ENCODE peak calls at places on chromosomes 6 and 20, in eight cellular contexts. One of them, this sample, is unnamed.

GRCh38 chr6:109383438-109383940 is 1.2 kb upstream of the CD164 start:
- DNase-seq in psoas muscle: no peak
- DNase-seq in astrocyte: no peak
- DNase-seq in foreskin fibroblast: no peak
- DNase-seq in fibroblast of the aortic adventitia: no peak
- DNase-seq in B cell: no peak
- DNase-seq in tibial artery: no peak
- DNase-seq in ascending aorta: no peak
- DNase-seq in this sample: no peak

GRCh38 chr6:6865601-6866000 is 242.2 kb upstream of the RREB1 start:
- DNase-seq in tibial artery: no peak
- DNase-seq in B cell: no peak
- DNase-seq in foreskin fibroblast: no peak
- DNase-seq in psoas muscle: no peak
- DNase-seq in ascending aorta: no peak
- DNase-seq in fibroblast of the aortic adventitia: no peak
- DNase-seq in astrocyte: no peak
- DNase-seq in this sample: no peak

GRCh38 chr6:109055771-109056235 is 38.8 kb downstream of the SESN1 start:
- DNase-seq in psoas muscle: no peak
- DNase-seq in fibroblast of the aortic adventitia: peak
- DNase-seq in tibial artery: no peak
- DNase-seq in ascending aorta: no peak
- DNase-seq in B cell: no peak
- DNase-seq in foreskin fibroblast: peak
- DNase-seq in astrocyte: no peak
- DNase-seq in this sample: no peak

GRCh38 chr6:72260489-72260888 is 361.4 kb upstream of the KCNQ5 start:
- DNase-seq in astrocyte: peak
- DNase-seq in fibroblast of the aortic adventitia: peak
- DNase-seq in foreskin fibroblast: peak
- DNase-seq in tibial artery: no peak
- DNase-seq in B cell: no peak
- DNase-seq in ascending aorta: no peak
- DNase-seq in psoas muscle: no peak
- DNase-seq in this sample: no peak

GRCh38 chr6:130885392-130886192 is 58.4 kb downstream of the SMLR1 start:
- DNase-seq in fibroblast of the aortic adventitia: peak
- DNase-seq in tibial artery: peak
- DNase-seq in ascending aorta: no peak
- DNase-seq in B cell: peak
- DNase-seq in psoas muscle: no peak
- DNase-seq in astrocyte: peak
- DNase-seq in foreskin fibroblast: peak
- DNase-seq in this sample: no peak

GRCh38 chr6:22322103-22322882 is 25.5 kb upstream of the PRL start:
- DNase-seq in foreskin fibroblast: peak
- DNase-seq in tibial artery: no peak
- DNase-seq in astrocyte: no peak
- DNase-seq in ascending aorta: no peak
- DNase-seq in psoas muscle: no peak
- DNase-seq in fibroblast of the aortic adventitia: no peak
- DNase-seq in B cell: no peak
- DNase-seq in this sample: no peak

GRCh38 chr6:100440935-100441334 is 23.8 kb downstream of the SIM1 start:
- DNase-seq in psoas muscle: no peak
- DNase-seq in ascending aorta: no peak
- DNase-seq in fibroblast of the aortic adventitia: no peak
- DNase-seq in tibial artery: no peak
- DNase-seq in B cell: no peak
- DNase-seq in foreskin fibroblast: peak
- DNase-seq in astrocyte: no peak
- DNase-seq in this sample: no peak

GRCh38 chr6:111980979-111981378 is 72.9 kb upstream of the CCN6 start:
- DNase-seq in foreskin fibroblast: peak
- DNase-seq in psoas muscle: peak
- DNase-seq in ascending aorta: no peak
- DNase-seq in fibroblast of the aortic adventitia: no peak
- DNase-seq in B cell: no peak
- DNase-seq in tibial artery: peak
- DNase-seq in astrocyte: no peak
- DNase-seq in this sample: no peak

GRCh38 chr6:168029459-168030217 is 32.2 kb downstream of the KIF25 start:
- DNase-seq in B cell: no peak
- DNase-seq in tibial artery: no peak
- DNase-seq in ascending aorta: no peak
- DNase-seq in astrocyte: no peak
- DNase-seq in foreskin fibroblast: no peak
- DNase-seq in psoas muscle: no peak
- DNase-seq in fibroblast of the aortic adventitia: no peak
- DNase-seq in this sample: no peak

GRCh38 chr6:26156850-26157149 is 69.6 kb downstream of the HFE start:
- DNase-seq in foreskin fibroblast: no peak
- DNase-seq in astrocyte: peak
- DNase-seq in psoas muscle: no peak
- DNase-seq in B cell: no peak
- DNase-seq in ascending aorta: no peak
- DNase-seq in tibial artery: no peak
- DNase-seq in fibroblast of the aortic adventitia: peak
- DNase-seq in this sample: no peak

GRCh38 chr6:146149770-146150169 is 120.9 kb downstream of the GRM1 start:
- DNase-seq in ascending aorta: no peak
- DNase-seq in fibroblast of the aortic adventitia: no peak
- DNase-seq in B cell: no peak
- DNase-seq in tibial artery: no peak
- DNase-seq in astrocyte: no peak
- DNase-seq in foreskin fibroblast: no peak
- DNase-seq in psoas muscle: no peak
- DNase-seq in this sample: no peak

GRCh38 chr6:10276106-10276505 is 138.8 kb downstream of the TFAP2A start:
- DNase-seq in ascending aorta: no peak
- DNase-seq in B cell: no peak
- DNase-seq in tibial artery: no peak
- DNase-seq in astrocyte: peak
- DNase-seq in fibroblast of the aortic adventitia: peak
- DNase-seq in psoas muscle: no peak
- DNase-seq in foreskin fibroblast: peak
- DNase-seq in this sample: no peak

GRCh38 chr6:85464260-85464644 is 14.4 kb downstream of the NT5E start:
- DNase-seq in B cell: no peak
- DNase-seq in psoas muscle: no peak
- DNase-seq in foreskin fibroblast: peak
- DNase-seq in astrocyte: peak
- DNase-seq in tibial artery: peak
- DNase-seq in ascending aorta: no peak
- DNase-seq in fibroblast of the aortic adventitia: peak
- DNase-seq in this sample: no peak

GRCh38 chr20:58630063-58630462 is 21.0 kb upstream of the STX16 start:
- DNase-seq in tibial artery: no peak
- DNase-seq in ascending aorta: no peak
- DNase-seq in astrocyte: peak
- DNase-seq in B cell: no peak
- DNase-seq in foreskin fibroblast: peak
- DNase-seq in psoas muscle: peak
- DNase-seq in fibroblast of the aortic adventitia: peak
- DNase-seq in this sample: no peak

GRCh38 chr6:39289490-39289889 is 24.7 kb downstream of the KCNK17 start:
- DNase-seq in B cell: no peak
- DNase-seq in astrocyte: no peak
- DNase-seq in foreskin fibroblast: no peak
- DNase-seq in ascending aorta: no peak
- DNase-seq in tibial artery: no peak
- DNase-seq in psoas muscle: no peak
- DNase-seq in fibroblast of the aortic adventitia: no peak
- DNase-seq in this sample: no peak

GRCh38 chr20:39935921-39936320 is 753.1 kb downstream of the MAFB start:
- DNase-seq in tibial artery: no peak
- DNase-seq in psoas muscle: no peak
- DNase-seq in B cell: no peak
- DNase-seq in fibroblast of the aortic adventitia: no peak
- DNase-seq in ascending aorta: no peak
- DNase-seq in foreskin fibroblast: peak
- DNase-seq in astrocyte: no peak
- DNase-seq in this sample: no peak

GRCh38 chr6:11213305-11214106 is 19.0 kb downstream of the NEDD9 start:
- DNase-seq in foreskin fibroblast: peak
- DNase-seq in psoas muscle: no peak
- DNase-seq in astrocyte: no peak
- DNase-seq in tibial artery: no peak
- DNase-seq in ascending aorta: no peak
- DNase-seq in B cell: no peak
- DNase-seq in fibroblast of the aortic adventitia: peak
- DNase-seq in this sample: no peak

GRCh38 chr6:39003072-39003471 is 45.5 kb upstream of the GLP1R start:
- DNase-seq in psoas muscle: no peak
- DNase-seq in B cell: no peak
- DNase-seq in foreskin fibroblast: no peak
- DNase-seq in tibial artery: no peak
- DNase-seq in ascending aorta: no peak
- DNase-seq in astrocyte: no peak
- DNase-seq in fibroblast of the aortic adventitia: no peak
- DNase-seq in this sample: no peak

GRCh38 chr6:105036371-105036770 is 79.5 kb downstream of the LIN28B start:
- DNase-seq in tibial artery: no peak
- DNase-seq in B cell: no peak
- DNase-seq in ascending aorta: no peak
- DNase-seq in astrocyte: no peak
- DNase-seq in psoas muscle: no peak
- DNase-seq in foreskin fibroblast: no peak
- DNase-seq in fibroblast of the aortic adventitia: no peak
- DNase-seq in this sample: no peak

GRCh38 chr20:58699246-58700107 is 6.9 kb downstream of the NPEPL1 start:
- DNase-seq in B cell: no peak
- DNase-seq in astrocyte: no peak
- DNase-seq in fibroblast of the aortic adventitia: peak
- DNase-seq in ascending aorta: no peak
- DNase-seq in tibial artery: peak
- DNase-seq in foreskin fibroblast: no peak
- DNase-seq in psoas muscle: no peak
- DNase-seq in this sample: peak

GRCh38 chr6:42938428-42938796 is 9.1 kb downstream of the CNPY3 start:
- DNase-seq in astrocyte: no peak
- DNase-seq in tibial artery: no peak
- DNase-seq in foreskin fibroblast: no peak
- DNase-seq in fibroblast of the aortic adventitia: no peak
- DNase-seq in psoas muscle: no peak
- DNase-seq in ascending aorta: no peak
- DNase-seq in B cell: no peak
- DNase-seq in this sample: no peak

GRCh38 chr20:62367483-62368302 is 581 bp upstream of the LAMA5 start:
- DNase-seq in astrocyte: no peak
- DNase-seq in psoas muscle: peak
- DNase-seq in foreskin fibroblast: peak
- DNase-seq in fibroblast of the aortic adventitia: no peak
- DNase-seq in B cell: peak
- DNase-seq in ascending aorta: no peak
- DNase-seq in tibial artery: no peak
- DNase-seq in this sample: no peak

GRCh38 chr6:1386310-1386709 is 3.1 kb upstream of the FOXF2 start:
- DNase-seq in B cell: no peak
- DNase-seq in ascending aorta: no peak
- DNase-seq in psoas muscle: no peak
- DNase-seq in tibial artery: no peak
- DNase-seq in astrocyte: no peak
- DNase-seq in fibroblast of the aortic adventitia: no peak
- DNase-seq in foreskin fibroblast: peak
- DNase-seq in this sample: no peak

DNA sequence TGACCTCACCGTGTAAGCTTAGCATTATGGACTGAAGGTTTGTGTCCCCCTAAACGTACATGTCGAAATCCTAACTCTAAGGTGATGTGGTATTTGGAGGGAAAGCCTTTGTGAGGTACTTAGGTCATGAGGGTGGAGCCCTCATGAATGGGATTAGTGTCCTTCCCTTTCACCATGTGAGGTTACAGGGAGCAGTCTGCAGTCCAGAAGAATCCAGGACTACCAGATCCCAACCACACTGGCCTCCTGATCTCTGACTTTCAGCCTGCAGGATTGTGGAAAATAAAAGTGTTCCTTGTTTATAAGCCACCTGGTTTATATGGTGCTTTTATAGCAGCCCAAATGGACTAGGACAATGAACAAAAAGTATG is 73.4 kb downstream of the ZBTB2 start:
- DNase-seq in astrocyte: no peak
- DNase-seq in psoas muscle: no peak
- DNase-seq in tibial artery: no peak
- DNase-seq in ascending aorta: no peak
- DNase-seq in B cell: no peak
- DNase-seq in fibroblast of the aortic adventitia: no peak
- DNase-seq in foreskin fibroblast: no peak
- DNase-seq in this sample: no peak
- TF ChIP-seq CTCF in astrocyte: no peak
- TF ChIP-seq CTCF in psoas muscle: no peak
- TF ChIP-seq CTCF in tibial artery: no peak
- TF ChIP-seq CTCF in ascending aorta: no peak
- TF ChIP-seq CTCF in B cell: no peak
- TF ChIP-seq CTCF in fibroblast of the aortic adventitia: no peak
- TF ChIP-seq CTCF in foreskin fibroblast: no peak
- TF ChIP-seq CTCF in this sample: no peak

GRCh38 chr6:128882991-128883571 is at the start of gene LAMA2:
- DNase-seq in fibroblast of the aortic adventitia: peak
- DNase-seq in psoas muscle: peak
- DNase-seq in astrocyte: peak
- DNase-seq in foreskin fibroblast: peak
- DNase-seq in ascending aorta: no peak
- DNase-seq in B cell: no peak
- DNase-seq in tibial artery: peak
- DNase-seq in this sample: no peak
- TF ChIP-seq CTCF in fibroblast of the aortic adventitia: peak
- TF ChIP-seq CTCF in psoas muscle: peak
- TF ChIP-seq CTCF in astrocyte: no peak
- TF ChIP-seq CTCF in foreskin fibroblast: peak
- TF ChIP-seq CTCF in ascending aorta: no peak
- TF ChIP-seq CTCF in B cell: no peak
- TF ChIP-seq CTCF in tibial artery: peak
- TF ChIP-seq CTCF in this sample: no peak

DNA sequence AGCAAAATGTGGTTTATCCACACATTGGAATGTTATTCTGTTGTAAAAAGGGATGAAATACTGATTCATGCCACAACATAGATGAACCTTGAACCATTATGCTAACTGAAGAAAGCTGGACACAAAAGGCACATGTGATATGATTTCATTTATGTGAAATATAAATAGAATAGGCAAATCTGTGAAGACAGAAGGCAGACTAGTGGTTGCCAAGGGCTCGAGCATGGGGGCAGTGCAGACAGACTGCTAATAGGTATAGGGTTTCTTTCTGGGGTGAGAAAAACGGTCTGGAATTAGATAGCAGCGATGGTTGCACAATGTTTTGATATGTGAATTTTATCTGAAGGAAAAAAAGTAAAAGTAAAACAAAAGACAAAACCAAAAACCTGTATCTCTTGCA is 54.6 kb upstream of the FNDC1 start:
- DNase-seq in fibroblast of the aortic adventitia: no peak
- DNase-seq in ascending aorta: no peak
- DNase-seq in B cell: no peak
- DNase-seq in psoas muscle: no peak
- DNase-seq in astrocyte: no peak
- DNase-seq in tibial artery: no peak
- DNase-seq in foreskin fibroblast: no peak
- DNase-seq in this sample: no peak
- TF ChIP-seq CTCF in fibroblast of the aortic adventitia: no peak
- TF ChIP-seq CTCF in ascending aorta: no peak
- TF ChIP-seq CTCF in B cell: no peak
- TF ChIP-seq CTCF in psoas muscle: no peak
- TF ChIP-seq CTCF in astrocyte: no peak
- TF ChIP-seq CTCF in tibial artery: no peak
- TF ChIP-seq CTCF in foreskin fibroblast: no peak
- TF ChIP-seq CTCF in this sample: no peak

GRCh38 chr6:33761922-33762629 is 15.4 kb upstream of the IP6K3 start:
- DNase-seq in fibroblast of the aortic adventitia: peak
- DNase-seq in ascending aorta: no peak
- DNase-seq in B cell: no peak
- DNase-seq in astrocyte: no peak
- DNase-seq in tibial artery: no peak
- DNase-seq in psoas muscle: peak
- DNase-seq in foreskin fibroblast: peak
- DNase-seq in this sample: no peak
- TF ChIP-seq CTCF in fibroblast of the aortic adventitia: peak
- TF ChIP-seq CTCF in ascending aorta: peak
- TF ChIP-seq CTCF in B cell: no peak
- TF ChIP-seq CTCF in astrocyte: peak
- TF ChIP-seq CTCF in tibial artery: peak
- TF ChIP-seq CTCF in psoas muscle: peak
- TF ChIP-seq CTCF in foreskin fibroblast: peak
- TF ChIP-seq CTCF in this sample: peak

This sample was measured in CD14-positive monocyte.